ENCODE peak calls at places on chromosome 5, in eight cellular contexts. D is transverse colon, W is stomach, Q is upper lobe of left lung, J is SK-N-SH, C is GM12878, Z is ovary, U is HepG2. X is an unnamed sample.

GRCh38 chr5:91016954-91017690 is 366.0 kb downstream of the ARRDC3 start:
- DNase-seq in D (peak), W (no peak), C (no peak), U (no peak), J (no peak), Z (no peak), Q (no peak), X (no peak)

GRCh38 chr5:108036484-108036883 is 345.4 kb downstream of the FBXL17 start:
- DNase-seq in W (no peak), U (no peak), Q (no peak), C (no peak), D (no peak), J (no peak), Z (no peak), X (no peak)

GRCh38 chr5:168746893-168747640 is 167.9 kb upstream of the PANK3 start:
- DNase-seq in U (no peak), Q (peak), W (no peak), C (no peak), D (no peak), J (peak), Z (no peak), X (no peak)

GRCh38 chr5:72117281-72117680 is 10.0 kb downstream of the MAP1B start:
- DNase-seq in W (no peak), U (no peak), C (no peak), Q (no peak), J (no peak), D (no peak), Z (no peak), X (no peak)

GRCh38 chr5:33470544-33470943 is 29.8 kb downstream of the TARS1 start:
- DNase-seq in U (peak), W (no peak), Z (no peak), Q (no peak), D (no peak), J (peak), C (no peak), X (peak)

GRCh38 chr5:56587381-56588124 is 227.8 kb upstream of the MAP3K1 start:
- DNase-seq in C (no peak), D (no peak), W (no peak), U (no peak), Q (no peak), Z (no peak), J (no peak), X (no peak)

GRCh38 chr5:131521252-131521651 is 113.8 kb downstream of the RAPGEF6 start:
- DNase-seq in C (no peak), D (no peak), U (no peak), W (no peak), Z (no peak), Q (no peak), J (no peak), X (no peak)

GRCh38 chr5:43073597-43074546 is 33.8 kb upstream of the ANXA2R start:
- DNase-seq in D (peak), J (peak), Z (no peak), W (peak), U (peak), Q (peak), C (no peak), X (peak)

GRCh38 chr5:157046041-157046440 is 12.9 kb downstream of the HAVCR1 start:
- DNase-seq in C (no peak), Q (no peak), U (peak), Z (no peak), W (peak), J (no peak), D (peak), X (no peak)

GRCh38 chr5:95963650-95964410 is 2.2 kb upstream of the ELL2 start:
- DNase-seq in J (no peak), Q (no peak), Z (no peak), C (no peak), W (no peak), D (no peak), U (no peak), X (no peak)

GRCh38 chr5:113378960-113379541 is 55.7 kb downstream of the TSSK1B start:
- DNase-seq in Q (peak), D (peak), U (peak), W (peak), C (peak), Z (peak), J (peak), X (no peak)

GRCh38 chr5:176750144-176750543 is 60.2 kb upstream of the UNC5A start:
- DNase-seq in C (no peak), Q (peak), W (no peak), U (no peak), D (no peak), Z (no peak), J (no peak), X (no peak)

GRCh38 chr5:139797335-139797734 is 1.7 kb downstream of the PSD2 start:
- DNase-seq in D (no peak), C (no peak), Q (no peak), U (no peak), Z (no peak), J (no peak), W (no peak), X (no peak)

GRCh38 chr5:92861531-92862285 is 719.3 kb downstream of the NR2F1-AS1 start:
- DNase-seq in Q (no peak), D (no peak), U (no peak), Z (no peak), C (no peak), W (no peak), J (no peak), X (no peak)

GRCh38 chr5:137192293-137192743 is 306.8 kb downstream of the SPOCK1 start:
- DNase-seq in Q (no peak), J (no peak), D (no peak), Z (no peak), C (no peak), U (no peak), W (no peak), X (no peak)
- TF ChIP-seq EP300 in Q (no peak), J (no peak), D (no peak), Z (no peak), C (no peak), U (no peak), W (no peak), X (no peak)

GRCh38 chr5:143596824-143597223 is 193.3 kb upstream of the NR3C1 start:
- DNase-seq in W (no peak), J (no peak), D (no peak), C (no peak), Z (no peak), U (no peak), Q (no peak), X (no peak)

GRCh38 chr5:143593723-143594122 is 190.2 kb upstream of the NR3C1 start:
- DNase-seq in W (no peak), U (no peak), Z (no peak), D (no peak), J (no peak), Q (no peak), C (no peak), X (no peak)

GRCh38 chr5:143596500-143596820 is 193.0 kb upstream of the NR3C1 start:
- DNase-seq in Q (no peak), J (no peak), U (no peak), C (no peak), Z (no peak), D (no peak), W (no peak), X (no peak)

GRCh38 chr5:143592648-143593047 is 189.2 kb upstream of the NR3C1 start:
- DNase-seq in J (no peak), Z (no peak), C (no peak), U (no peak), Q (peak), W (no peak), D (no peak), X (no peak)

DNA sequence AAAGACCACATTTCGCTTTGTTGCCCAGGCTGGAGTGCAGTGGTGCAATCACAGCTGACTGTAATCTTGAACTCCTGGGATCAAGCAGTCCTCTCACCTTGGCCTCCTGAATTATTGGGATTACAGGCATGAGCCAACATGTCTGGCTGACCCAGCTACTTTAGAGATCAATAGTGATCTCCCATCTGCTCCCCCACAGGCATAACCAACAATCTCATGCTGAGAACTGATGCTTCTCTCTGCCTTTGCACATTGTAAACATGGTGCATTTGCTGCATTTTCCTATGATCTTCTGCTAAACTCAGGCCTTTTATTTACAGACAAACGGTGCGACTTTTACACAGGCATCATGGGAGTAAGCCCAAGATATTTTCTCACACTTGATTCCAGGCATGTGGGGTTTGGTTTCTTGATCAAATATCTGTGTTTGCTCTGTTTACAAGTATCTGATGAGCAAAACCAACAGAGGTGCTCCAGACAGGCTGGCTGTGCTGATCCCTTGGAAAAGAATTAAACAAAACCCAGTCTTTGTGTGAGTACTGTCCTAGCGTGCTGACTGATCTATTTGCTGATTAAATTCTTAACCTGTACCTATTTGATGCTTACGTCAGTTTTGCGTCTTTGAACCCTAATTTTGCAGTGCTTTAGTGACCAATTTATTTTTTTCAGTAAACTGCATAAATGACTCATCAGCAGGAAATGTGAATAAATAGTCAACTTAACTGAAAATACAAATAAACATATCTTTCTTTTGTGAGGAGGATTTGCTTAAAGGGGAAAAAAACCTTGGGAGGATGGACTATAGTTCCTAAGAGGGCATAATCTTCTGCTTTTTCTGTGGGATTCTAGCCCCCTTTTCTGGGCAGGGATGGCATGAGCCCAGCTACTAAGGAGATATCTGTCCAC is 191.7 kb upstream of the NR3C1 start:
- DNase-seq in U (peak), J (no peak), Z (no peak), D (no peak), Q (no peak), C (no peak), W (no peak), X (no peak)
- TF ChIP-seq CTCF in U (peak), J (no peak), Z (no peak), D (no peak), Q (no peak), C (no peak), W (no peak), X (no peak)

GRCh38 chr5:172939561-172939960 is 19.7 kb upstream of the RPL26L1 start:
- DNase-seq in U (no peak), Q (no peak), W (no peak), C (no peak), J (no peak), D (no peak), Z (no peak), X (no peak)
- TF ChIP-seq EP300 in U (no peak), Q (no peak), W (no peak), C (no peak), J (no peak), D (no peak), Z (no peak), X (no peak)

DNA sequence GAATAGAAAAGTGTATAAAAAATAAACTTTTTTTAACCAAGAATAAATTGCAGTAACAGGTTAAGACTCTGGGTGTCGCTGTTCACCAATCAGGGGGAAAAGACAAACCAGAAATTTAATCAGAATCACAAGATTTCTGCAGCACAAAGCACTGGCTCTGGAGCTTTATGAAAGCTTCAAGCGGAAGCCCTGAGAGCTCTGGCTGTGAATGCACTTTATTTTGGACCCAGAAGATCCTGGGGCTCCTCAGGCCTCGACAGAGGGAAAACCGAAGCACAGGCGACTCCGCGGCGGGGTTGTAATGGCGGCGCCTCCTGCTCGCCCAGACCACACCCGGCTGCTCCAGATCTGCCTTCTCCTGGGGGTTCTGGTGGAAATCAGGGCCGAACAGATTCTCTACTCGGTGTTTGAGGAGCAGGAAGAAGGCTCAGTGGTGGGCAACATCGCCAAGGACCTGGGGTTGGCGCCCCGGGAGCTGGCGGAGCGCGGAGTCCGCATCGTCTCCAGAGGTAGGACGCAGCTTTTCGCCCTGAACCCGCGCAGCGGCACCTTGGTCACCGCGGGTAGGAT is at the start of gene PCDHGA4:
- DNase-seq in Z (no peak), D (no peak), W (no peak), C (no peak), J (no peak), U (no peak), Q (no peak), X (no peak)
- TF ChIP-seq CTCF in Z (no peak), D (peak), W (no peak), C (peak), J (peak), U (peak), Q (no peak), X (no peak)

GRCh38 chr5:50440651-50441478 is at the start of gene EMB:
- DNase-seq in Q (peak), W (peak), D (peak), Z (no peak), J (peak), C (no peak), U (no peak), X (no peak)
- TF ChIP-seq EP300 in Q (no peak), W (no peak), D (no peak), Z (no peak), J (no peak), C (no peak), U (no peak), X (no peak)

GRCh38 chr5:150073677-150074076 is 12.7 kb downstream of the CSF1R start:
- DNase-seq in C (no peak), J (no peak), D (no peak), Q (peak), W (no peak), Z (no peak), U (no peak), X (no peak)

GRCh38 chr5:150075233-150075632 is 11.1 kb downstream of the CSF1R start:
- DNase-seq in J (peak), W (peak), Z (no peak), U (no peak), Q (no peak), D (no peak), C (no peak), X (no peak)

GRCh38 chr5:150077996-150078801 is 8.2 kb downstream of the CSF1R start:
- DNase-seq in C (no peak), J (peak), D (no peak), Z (no peak), Q (no peak), U (no peak), W (peak), X (no peak)

GRCh38 chr5:150077060-150077459 is 9.3 kb downstream of the CSF1R start:
- DNase-seq in W (peak), C (no peak), U (no peak), J (peak), Z (no peak), D (no peak), Q (no peak), X (no peak)

GRCh38 chr5:150075806-150076205 is 10.5 kb downstream of the CSF1R start:
- DNase-seq in C (no peak), Q (peak), W (peak), Z (no peak), J (peak), D (no peak), U (no peak), X (no peak)
- TF ChIP-seq CTCF in C (peak), Q (no peak), W (no peak), Z (no peak), J (no peak), D (no peak), U (no peak), X (no peak)